ENCODE peak calls at places on chromosomes 11 and 22, in four cellular contexts. G is H1, H is H9, O is IMR-90. B is an unnamed sample.

GRCh38 chr11:134045799-134046635 is 22.9 kb upstream of the JAM3 start:
- DNase-seq in G (no peak), H (peak; percentile 72), O (no peak), B (peak; percentile 60)

GRCh38 chr11:34619062-34619516 is 1.8 kb upstream of the EHF start:
- DNase-seq in H (no peak), G (no peak), O (no peak), B (peak; percentile 41)

GRCh38 chr11:63813035-63813562 is at the start of gene SPINDOC:
- DNase-seq in O (peak; percentile 47), H (peak; percentile 73), G (peak; percentile 88), B (peak; percentile 73)

GRCh38 chr22:35589071-35589735 is 27.9 kb downstream of the MB start:
- DNase-seq in G (no peak), H (no peak), O (peak; percentile 77), B (peak; percentile 98)

GRCh38 chr22:48802576-48802975 is 1025.1 kb downstream of the BRD1 start:
- DNase-seq in O (no peak), H (no peak), G (no peak), B (no peak)

GRCh38 chr11:69049490-69049867 is 747 bp downstream of the TPCN2 start:
- DNase-seq in G (no peak), H (no peak), O (no peak), B (no peak)

GRCh38 chr22:37609240-37610152 is 862 bp downstream of the GGA1 start:
- DNase-seq in H (no peak), G (no peak), O (no peak), B (peak; percentile 38)

GRCh38 chr11:36002196-36002595 is 58.3 kb downstream of the LDLRAD3 start:
- DNase-seq in H (no peak), G (no peak), O (no peak), B (peak; percentile 64)

GRCh38 chr11:71418643-71419042 is 29.6 kb downstream of the DHCR7 start:
- DNase-seq in O (no peak), H (no peak), G (no peak), B (no peak)

GRCh38 chr22:30221121-30221992 is 25.2 kb downstream of the LIF start:
- DNase-seq in H (no peak), G (no peak), O (no peak), B (no peak)

GRCh38 chr11:73218106-73218829 is at the start of gene P2RY2:
- DNase-seq in O (no peak), H (peak; percentile 81), G (peak; percentile 91), B (peak; percentile 66)

GRCh38 chr11:69599502-69599901 is 41.5 kb upstream of the CCND1 start:
- DNase-seq in O (no peak), G (peak; percentile 13), H (no peak), B (no peak)

GRCh38 chr11:74325649-74326645 is 14.5 kb upstream of the P4HA3 start:
- DNase-seq in G (no peak), H (no peak), O (peak; percentile 94), B (no peak)

GRCh38 chr22:42273855-42274451 is 3.5 kb upstream of the TCF20 start:
- DNase-seq in H (peak; percentile 70), G (no peak), O (no peak), B (peak; percentile 81)

GRCh38 chr11:122229611-122230386 is 113.8 kb upstream of the BLID start:
- DNase-seq in O (no peak), H (peak; percentile 68), G (peak; percentile 51), B (no peak)

GRCh38 chr11:114260483-114260882 is 35.7 kb upstream of the NNMT start:
- DNase-seq in H (no peak), G (no peak), O (no peak), B (no peak)

GRCh38 chr11:125257751-125258150 is 93.2 kb downstream of the PKNOX2 start:
- DNase-seq in G (no peak), O (no peak), H (no peak), B (peak; percentile 29)

GRCh38 chr11:1238767-1239595 is 16.1 kb downstream of the MUC5B start:
- DNase-seq in O (no peak), H (peak; percentile 75), G (peak; percentile 71), B (peak; percentile 37)

GRCh38 chr22:18091916-18092526 is 14.2 kb downstream of the PEX26 start:
- DNase-seq in G (no peak), H (no peak), O (peak; percentile 43), B (no peak)

GRCh38 chr11:90803781-90804180 is 580.9 kb upstream of the CHORDC1 start:
- DNase-seq in G (no peak), H (no peak), O (no peak), B (no peak)

GRCh38 chr11:90805172-90805571 is 582.3 kb upstream of the CHORDC1 start:
- DNase-seq in H (no peak), O (no peak), G (no peak), B (peak; percentile 29)

DNA sequence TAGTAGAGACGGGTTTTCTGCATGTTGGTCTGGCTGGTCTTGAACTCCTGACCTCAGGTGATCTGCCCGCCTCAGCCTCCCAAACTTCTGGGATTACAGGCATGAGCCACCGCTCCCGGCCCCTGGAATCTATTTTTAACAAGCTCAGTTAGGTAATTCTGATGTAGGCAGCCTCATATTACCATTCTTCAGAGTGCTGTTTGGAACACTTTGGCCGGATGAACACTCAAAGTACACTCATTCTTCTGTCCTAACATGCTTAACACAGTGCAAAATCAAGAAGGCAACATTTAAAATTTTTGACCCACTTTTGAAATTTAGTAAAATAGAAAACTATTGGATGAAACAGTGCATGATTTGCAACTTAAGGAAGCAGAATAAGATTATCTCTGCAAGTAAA is 586.7 kb upstream of the CHORDC1 start:
- DNase-seq in H (no peak), O (no peak), G (no peak), B (no peak)
- H4K5ac ChIP-seq in H (no peak overlapping the region), O (no peak overlapping the region), G (no peak overlapping the region), B (no peak overlapping the region)

GRCh38 chr11:128208329-128209220 is 378.8 kb downstream of the ETS1 start:
- DNase-seq in O (peak; percentile 93), H (no peak), G (no peak), B (no peak)

GRCh38 chr11:128206476-128206875 is 380.9 kb downstream of the ETS1 start:
- DNase-seq in G (no peak), O (no peak), H (no peak), B (no peak)

GRCh38 chr11:128205796-128206195 is 381.6 kb downstream of the ETS1 start:
- DNase-seq in H (no peak), G (no peak), O (no peak), B (no peak)

GRCh38 chr11:128210148-128210940 is 377.0 kb downstream of the ETS1 start:
- DNase-seq in H (peak; percentile 53), O (peak; percentile 94), G (no peak), B (peak; percentile 97)

DNA sequence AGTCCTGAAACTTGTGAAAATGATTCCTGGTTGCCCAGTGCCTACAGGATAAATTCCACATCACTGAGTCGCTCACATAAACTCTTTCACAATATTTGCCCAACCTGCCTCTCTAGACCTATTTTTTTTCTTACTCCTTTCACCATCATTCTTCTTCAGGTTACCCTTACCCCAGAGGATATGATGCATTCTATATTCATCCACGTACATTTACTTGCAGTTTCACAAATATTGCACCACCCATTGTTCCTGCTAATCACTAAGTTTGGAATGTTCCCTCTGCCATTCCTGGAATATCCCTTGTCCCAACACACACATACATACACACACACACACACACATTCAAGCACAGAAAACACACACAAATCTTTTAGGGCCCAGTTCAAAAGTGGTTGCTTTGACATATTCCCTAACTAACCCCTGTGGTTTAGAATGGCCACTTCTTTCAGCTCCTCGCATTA is 379.5 kb downstream of the ETS1 start:
- DNase-seq in H (no peak), G (no peak), O (peak; percentile 91), B (no peak)
- H3K4me2 ChIP-seq in H (no peak overlapping the region), G (no peak overlapping the region), O (peak overlapping the region; percentile 42), B (no peak overlapping the region)

DNA sequence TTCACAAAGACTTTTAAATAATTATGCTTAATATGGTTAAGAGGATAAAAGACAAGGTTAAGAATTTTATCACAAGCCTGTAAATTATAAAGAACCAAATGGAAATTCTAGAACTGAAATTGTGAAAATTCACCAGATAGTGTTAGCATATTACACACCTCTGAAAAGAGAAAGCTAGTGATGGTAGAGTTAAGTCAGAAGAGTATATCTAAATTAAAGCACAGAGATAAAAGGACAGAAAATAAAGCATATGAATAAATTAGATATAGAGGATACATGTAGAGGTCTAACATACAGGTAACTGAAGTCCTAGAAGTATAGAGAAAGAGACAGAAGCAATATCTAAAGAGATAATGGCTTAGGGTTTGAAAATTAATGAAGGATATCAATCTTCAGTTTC is 4.2 kb upstream of the CLTCL1 start:
- DNase-seq in H (no peak), O (no peak), G (no peak), B (no peak)
- H4K5ac ChIP-seq in H (no peak overlapping the region), O (no peak overlapping the region), G (no peak overlapping the region), B (no peak overlapping the region)

GRCh38 chr22:22923930-22924329 is 36.3 kb downstream of the IGLL5 start:
- DNase-seq in H (no peak), O (no peak), G (no peak), B (no peak)
- H3K4me2 ChIP-seq in H (no peak overlapping the region), O (no peak overlapping the region), G (no peak overlapping the region), B (no peak overlapping the region)

GRCh38 chr11:14768789-14769188 is 123.2 kb downstream of the CYP2R1 start:
- DNase-seq in O (no peak), G (no peak), H (no peak), B (no peak)
- H4K5ac ChIP-seq in O (no peak overlapping the region), G (no peak overlapping the region), H (no peak overlapping the region), B (no peak overlapping the region)

DNA sequence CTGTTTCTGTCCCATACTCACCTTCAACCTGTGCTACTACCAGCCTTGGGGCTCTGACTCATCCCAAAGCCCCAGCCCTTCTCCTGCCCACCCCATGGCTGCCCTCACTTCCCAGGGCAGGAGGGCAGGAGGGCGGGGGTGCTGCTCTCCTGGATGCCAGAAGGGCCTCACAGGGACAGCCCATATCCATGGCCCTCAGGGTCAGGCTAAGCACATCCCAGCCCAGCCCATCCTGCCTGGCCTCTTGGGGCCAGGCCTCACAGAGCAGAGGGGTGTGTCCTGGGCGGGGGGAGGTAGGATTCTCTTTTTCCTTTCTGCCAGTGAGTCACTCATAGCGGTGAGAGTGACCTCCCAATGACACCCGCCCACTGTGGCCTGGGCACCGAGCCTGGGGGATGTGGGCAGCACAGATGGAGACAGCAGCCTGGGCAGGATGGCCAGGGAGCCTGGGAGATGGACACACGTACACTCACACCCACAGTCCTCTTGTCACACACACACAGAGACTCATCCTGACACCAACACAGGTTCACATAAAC is 2.4 kb downstream of the LTBP3 start:
- DNase-seq in G (no peak), H (no peak), O (peak; percentile 88), B (peak; percentile 48)
- H3K4me2 ChIP-seq in G (no peak overlapping the region), H (no peak overlapping the region), O (peak overlapping the region; percentile 18), B (no peak overlapping the region)

GRCh38 chr11:75637998-75638397 is 30.8 kb downstream of the MAP6 start:
- DNase-seq in G (no peak), H (no peak), O (no peak), B (no peak)
- H4K5ac ChIP-seq in G (no peak overlapping the region), H (no peak overlapping the region), O (no peak overlapping the region), B (no peak overlapping the region)

DNA sequence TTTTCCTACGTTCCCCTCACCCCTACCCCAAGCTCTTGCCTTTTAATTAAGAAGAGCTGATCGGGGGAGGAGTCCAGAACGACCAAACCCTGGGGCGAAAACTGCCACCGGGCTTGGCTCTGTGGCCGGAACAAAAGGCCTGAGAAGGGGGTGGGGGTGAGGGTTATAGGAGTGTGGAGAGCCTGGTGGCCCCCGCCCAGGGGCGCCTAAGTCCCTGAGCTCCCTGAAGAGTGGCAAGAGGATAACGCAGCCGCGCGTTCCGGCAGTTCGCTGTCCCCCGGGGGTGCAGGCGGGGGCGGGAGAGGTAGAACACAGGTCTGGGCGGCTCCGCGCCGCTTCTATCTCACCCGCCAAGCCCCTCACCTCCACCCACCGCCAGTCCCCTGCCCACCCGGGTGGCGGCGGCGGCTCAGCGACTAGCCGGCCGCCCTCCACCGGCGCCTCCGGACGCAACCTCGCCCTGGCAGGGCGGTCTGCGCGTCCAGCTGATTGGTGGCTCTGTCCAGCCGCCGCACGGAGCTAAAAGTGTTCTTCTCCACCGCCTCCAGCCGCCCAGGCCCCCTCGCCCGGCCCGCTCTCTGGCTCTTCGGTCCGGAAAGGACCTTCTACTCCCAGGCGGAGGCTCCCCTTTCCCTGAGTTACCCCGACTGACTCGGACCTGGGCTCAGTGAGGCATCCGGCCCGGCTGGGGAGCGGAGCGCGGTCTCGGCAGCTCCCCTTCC is 18.8 kb upstream of the BDNF start:
- DNase-seq in H (peak; percentile 72), G (peak; percentile 79), O (peak; percentile 65), B (peak; percentile 91)
- H3K4me2 ChIP-seq in H (peak overlapping the region; percentile 78), G (peak overlapping the region; percentile 94), O (peak overlapping the region; percentile 96), B (peak overlapping the region; percentile 72)